ENCODE peak calls at places on chromosome 4, in five cellular contexts. Y, O, Q, J and T are unnamed samples.

GRCh38 chr4:19944806-19945205 is 306.9 kb upstream of the SLIT2 start:
- DNase-seq in Y (no peak), O (no peak), Q (no peak), J (no peak), T (no peak)

GRCh38 chr4:145438298-145438697 is 43.4 kb upstream of the SMAD1 start:
- DNase-seq in Y (no peak), O (no peak), Q (no peak), J (no peak), T (no peak)

GRCh38 chr4:13302876-13303275 is 181.3 kb downstream of the RAB28 start:
- DNase-seq in Y (no peak), O (no peak), Q (no peak), J (no peak), T (no peak)

GRCh38 chr4:150818661-150819060 is 196.4 kb downstream of the LRBA start:
- DNase-seq in Y (no peak), O (no peak), Q (no peak), J (no peak), T (no peak)

GRCh38 chr4:123599920-123600394 is 203.4 kb downstream of the SPRY1 start:
- DNase-seq in Y (peak; percentile 38), O (no peak), Q (peak; percentile 38), J (peak; percentile 45), T (peak; percentile 60)

GRCh38 chr4:88828846-88829245 is 131.2 kb upstream of the NAP1L5 start:
- DNase-seq in Y (no peak), O (no peak), Q (no peak), J (no peak), T (no peak)

GRCh38 chr4:76850010-76850441 is 47.9 kb downstream of the SOWAHB start:
- DNase-seq in Y (no peak), O (no peak), Q (no peak), J (peak; percentile 98), T (no peak)

GRCh38 chr4:25568788-25569231 is 86.8 kb upstream of the SLC34A2 start:
- DNase-seq in Y (no peak), O (no peak), Q (no peak), J (no peak), T (no peak)

DNA sequence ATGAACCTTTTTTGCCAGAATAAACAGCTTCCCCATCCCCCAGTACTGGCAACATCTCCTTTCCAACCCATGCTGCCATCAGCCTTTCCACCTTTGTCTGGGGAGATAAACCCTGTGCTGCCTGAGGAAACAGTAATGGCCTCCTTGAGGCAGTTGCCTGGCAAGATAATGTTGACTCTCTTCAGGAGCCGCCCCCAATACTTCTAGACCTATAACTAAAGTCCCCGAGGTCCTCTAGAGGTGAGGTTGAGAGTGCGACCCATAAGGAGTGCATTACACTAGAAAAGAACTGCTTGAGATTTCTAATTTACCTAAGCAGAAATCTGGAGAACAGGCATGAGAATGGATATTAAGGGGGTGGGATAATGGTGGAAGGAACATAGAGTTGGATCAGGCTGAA is 963.2 kb upstream of the PCDH7 start:
- DNase-seq in Y (no peak), O (no peak), Q (no peak), J (no peak), T (peak; percentile 31)
- TF ChIP-seq CTCF in Y (no peak), O (no peak), Q (no peak), J (no peak), T (peak; percentile 44)

GRCh38 chr4:188826393-188826792 is 687.2 kb downstream of the TRIML1 start:
- DNase-seq in Y (no peak), O (no peak), Q (no peak), J (no peak), T (no peak)
- TF ChIP-seq CTCF in Y (no peak), O (no peak), Q (no peak), J (no peak), T (no peak)

GRCh38 chr4:153465583-153465921 is 608 bp upstream of the TMEM131L start:
- DNase-seq in Y (peak; percentile 66), O (no peak), Q (peak; percentile 44), J (peak; percentile 70), T (no peak)
- TF ChIP-seq CTCF in Y (no peak), O (peak; percentile 45), Q (peak; percentile 42), J (peak; percentile 47), T (no peak)

GRCh38 chr4:137545461-137545861 is 13.2 kb upstream of the PCDH18 start:
- DNase-seq in Y (no peak), O (no peak), Q (no peak), J (peak; percentile 66), T (no peak)
- TF ChIP-seq CTCF in Y (no peak), O (no peak), Q (no peak), J (peak; percentile 10), T (no peak)

GRCh38 chr4:74362347-74362746 is 2.6 kb upstream of the EREG start:
- DNase-seq in Y (no peak), O (no peak), Q (no peak), J (no peak), T (no peak)

GRCh38 chr4:74366367-74366891 is 1.5 kb downstream of the EREG start:
- DNase-seq in Y (no peak), O (no peak), Q (no peak), J (no peak), T (no peak)

GRCh38 chr4:74367656-74368055 is 2.7 kb downstream of the EREG start:
- DNase-seq in Y (no peak), O (no peak), Q (no peak), J (no peak), T (no peak)

GRCh38 chr4:74364649-74365491 is at the start of gene EREG:
- DNase-seq in Y (no peak), O (peak; percentile 70), Q (peak; percentile 45), J (peak; percentile 90), T (peak; percentile 79)

GRCh38 chr4:74365761-74366160 is 816 bp downstream of the EREG start:
- DNase-seq in Y (no peak), O (no peak), Q (no peak), J (no peak), T (peak; percentile 50)
- TF ChIP-seq CTCF in Y (no peak), O (no peak), Q (no peak), J (no peak), T (no peak)